ENCODE peak calls at places on chromosomes 6 and 20, in five cellular contexts. M, C, G, X and F are unnamed samples.

GRCh38 chr20:38114353-38114791 is 50.7 kb downstream of the TGM2 start:
- DNase-seq in M (no peak), G (no peak), X (no peak), C (no peak), F (no peak)

GRCh38 chr20:50210066-50210619 is 19.5 kb downstream of the CEBPB start:
- DNase-seq in M (no peak), C (no peak), X (no peak), G (no peak), F (no peak)

GRCh38 chr20:37404461-37404881 is 58.5 kb downstream of the SRC start:
- DNase-seq in X (no peak), M (no peak), G (no peak), C (no peak), F (no peak)

GRCh38 chr6:111625511-111626331 is 20.0 kb upstream of the TRAF3IP2 start:
- DNase-seq in C (no peak), M (peak), G (no peak), X (no peak), F (no peak)

GRCh38 chr20:43942661-43943285 is 28.1 kb downstream of the TOX2 start:
- DNase-seq in X (no peak), G (peak), C (peak), M (no peak), F (no peak)

GRCh38 chr6:17120019-17120418 is 18.2 kb downstream of the STMND1 start:
- DNase-seq in M (no peak), C (no peak), G (no peak), X (no peak), F (no peak)

GRCh38 chr6:1240766-1241165 is 71.1 kb upstream of the FOXQ1 start:
- DNase-seq in M (no peak), X (no peak), C (no peak), G (no peak), F (no peak)

GRCh38 chr6:46410330-46410953 is 80.8 kb downstream of the RCAN2 start:
- DNase-seq in M (no peak), G (no peak), C (peak), X (peak), F (no peak)

GRCh38 chr6:11370191-11371018 is 137.9 kb upstream of the NEDD9 start:
- DNase-seq in X (no peak), G (no peak), C (no peak), M (no peak), F (no peak)

GRCh38 chr6:87716928-87717655 is 15.1 kb upstream of the AKIRIN2 start:
- DNase-seq in C (no peak), X (no peak), G (no peak), M (no peak), F (no peak)

GRCh38 chr6:74557236-74557635 is 648.6 kb downstream of the COL12A1 start:
- DNase-seq in C (no peak), G (no peak), M (no peak), X (no peak), F (no peak)

GRCh38 chr20:24615353-24615752 is 145.9 kb downstream of the SYNDIG1 start:
- DNase-seq in G (no peak), X (no peak), C (no peak), M (no peak), F (no peak)

GRCh38 chr6:159093608-159094443 is 49.0 kb upstream of the TAGAP start:
- DNase-seq in M (no peak), G (no peak), C (no peak), X (no peak), F (no peak)

GRCh38 chr6:26029857-26030653 is 57.2 kb upstream of the HFE start:
- DNase-seq in C (no peak), X (no peak), M (no peak), G (no peak), F (no peak)

GRCh38 chr6:70396796-70397729 is 16.2 kb upstream of the FAM135A start:
- DNase-seq in M (no peak), G (no peak), X (no peak), C (no peak), F (no peak)

GRCh38 chr20:24954151-24954550 is 5.1 kb downstream of the CST7 start:
- DNase-seq in G (no peak), X (no peak), M (no peak), C (no peak), F (no peak)

GRCh38 chr6:52535711-52536423 is 41.0 kb downstream of the TRAM2 start:
- DNase-seq in X (no peak), M (no peak), G (no peak), C (no peak), F (no peak)

GRCh38 chr6:166729658-166730057 is 102.6 kb upstream of the RPS6KA2 start:
- DNase-seq in G (no peak), X (no peak), M (no peak), C (no peak), F (no peak)